ENCODE peak calls at places on chromosomes 12 and 14, in seven cellular contexts. V, G, H, U, M, Q and X are unnamed samples. For H3K4me1, the result is how much of the 10 kb centered on the place peaks cover.

GRCh38 chr14:99554757-99555531 is 49.1 kb downstream of the CCDC85C start:
- DNase-seq in V (no peak), G (no peak), H (no peak), U (no peak), M (peak), Q (no peak), X (no peak)

GRCh38 chr12:46677749-46678148 is 148.0 kb downstream of the SLC38A4 start:
- DNase-seq in V (peak), G (no peak), H (peak), U (no peak), M (no peak), Q (no peak), X (no peak)

GRCh38 chr12:56991319-56991906 is 14.9 kb downstream of the ZBTB39 start:
- DNase-seq in V (no peak), G (peak), H (no peak), U (no peak), M (peak), Q (no peak), X (peak)

GRCh38 chr12:113860950-113861349 is 105.2 kb downstream of the RBM19 start:
- DNase-seq in V (peak), G (no peak), H (no peak), U (no peak), M (no peak), Q (no peak), X (no peak)

GRCh38 chr12:40727774-40728483 is 35.7 kb downstream of the CNTN1 start:
- DNase-seq in V (peak), G (no peak), H (no peak), U (no peak), M (no peak), Q (no peak), X (no peak)

GRCh38 chr12:9925746-9926393 is 6.3 kb downstream of the CLEC2A start:
- DNase-seq in V (peak), G (no peak), H (peak), U (no peak), M (no peak), Q (no peak), X (no peak)

GRCh38 chr12:65911321-65911720 is 87.0 kb downstream of the HMGA2 start:
- DNase-seq in V (no peak), G (no peak), H (no peak), U (no peak), M (peak), Q (no peak), X (no peak)

GRCh38 chr12:10404798-10405197 is 4.8 kb downstream of the KLRC4 start:
- DNase-seq in V (no peak), G (no peak), H (no peak), U (no peak), M (no peak), Q (no peak), X (no peak)

GRCh38 chr14:90235179-90235976 is 21.0 kb upstream of the PSMC1 start:
- DNase-seq in V (peak), G (peak), H (peak), U (peak), M (peak), Q (no peak), X (peak)

GRCh38 chr14:63045234-63045611 is at the start of gene KCNH5:
- DNase-seq in V (peak), G (no peak), H (no peak), U (no peak), M (peak), Q (no peak), X (peak)

GRCh38 chr12:12350868-12351463 is 924 bp upstream of the MANSC1 start:
- DNase-seq in V (no peak), G (no peak), H (no peak), U (no peak), M (no peak), Q (no peak), X (no peak)

GRCh38 chr14:34699873-34700621 is 14.3 kb downstream of the CFL2 start:
- DNase-seq in V (no peak), G (no peak), H (no peak), U (no peak), M (no peak), Q (no peak), X (no peak)

GRCh38 chr12:118374909-118375308 is 1.4 kb upstream of the SUDS3 start:
- DNase-seq in V (no peak), G (no peak), H (no peak), U (no peak), M (no peak), Q (no peak), X (no peak)

GRCh38 chr12:116160196-116160595 is 117.3 kb downstream of the MED13L start:
- DNase-seq in V (no peak), G (no peak), H (no peak), U (no peak), M (no peak), Q (no peak), X (no peak)

GRCh38 chr12:1800646-1801284 is 19.6 kb upstream of the LRTM2 start:
- DNase-seq in V (peak), G (no peak), H (no peak), U (no peak), M (no peak), Q (no peak), X (no peak)

GRCh38 chr12:57524814-57525614 is 2.4 kb downstream of the MBD6 start:
- DNase-seq in V (no peak), G (no peak), H (no peak), U (no peak), M (peak), Q (no peak), X (no peak)

GRCh38 chr12:75130811-75131210 is 78.8 kb downstream of the KCNC2 start:
- DNase-seq in V (no peak), G (no peak), H (no peak), U (no peak), M (no peak), Q (no peak), X (no peak)

GRCh38 chr12:116406529-116406928 is 129.0 kb upstream of the MED13L start:
- DNase-seq in V (peak), G (peak), H (no peak), U (peak), M (peak), Q (peak), X (peak)

GRCh38 chr12:110818511-110818910 is 28.3 kb upstream of the CCDC63 start:
- DNase-seq in V (no peak), G (no peak), H (no peak), U (no peak), M (no peak), Q (no peak), X (no peak)

GRCh38 chr12:87728936-87729593 is 300.1 kb downstream of the C12orf50 start:
- DNase-seq in V (no peak), G (no peak), H (no peak), U (no peak), M (no peak), Q (no peak), X (no peak)

DNA sequence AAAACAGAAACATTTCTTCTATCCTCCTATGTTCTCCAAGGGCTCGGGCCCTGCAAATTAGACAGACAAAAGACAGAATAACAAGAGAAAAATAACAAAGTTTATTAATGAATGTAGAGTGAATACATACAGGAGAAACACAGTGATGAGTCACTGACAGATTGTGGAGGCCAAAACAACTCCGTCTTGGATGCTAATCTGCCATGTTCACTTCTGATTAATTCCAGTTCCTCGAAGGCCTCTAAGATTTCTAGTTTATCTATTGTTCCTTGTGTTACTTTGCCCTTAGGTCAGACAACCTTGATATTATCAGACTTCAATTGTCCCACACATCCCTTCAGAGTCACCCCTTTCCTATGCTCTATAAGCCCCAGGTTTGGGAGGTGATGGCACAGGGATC is 26.8 kb upstream of the NEDD1 start:
- DNase-seq in V (no peak), G (no peak), H (no peak), U (no peak), M (no peak), Q (no peak), X (no peak)
- H3K4me3 ChIP-seq in V (no peak), G (no peak), H (no peak), U (no peak), M (no peak), Q (no peak), X (no peak)

DNA sequence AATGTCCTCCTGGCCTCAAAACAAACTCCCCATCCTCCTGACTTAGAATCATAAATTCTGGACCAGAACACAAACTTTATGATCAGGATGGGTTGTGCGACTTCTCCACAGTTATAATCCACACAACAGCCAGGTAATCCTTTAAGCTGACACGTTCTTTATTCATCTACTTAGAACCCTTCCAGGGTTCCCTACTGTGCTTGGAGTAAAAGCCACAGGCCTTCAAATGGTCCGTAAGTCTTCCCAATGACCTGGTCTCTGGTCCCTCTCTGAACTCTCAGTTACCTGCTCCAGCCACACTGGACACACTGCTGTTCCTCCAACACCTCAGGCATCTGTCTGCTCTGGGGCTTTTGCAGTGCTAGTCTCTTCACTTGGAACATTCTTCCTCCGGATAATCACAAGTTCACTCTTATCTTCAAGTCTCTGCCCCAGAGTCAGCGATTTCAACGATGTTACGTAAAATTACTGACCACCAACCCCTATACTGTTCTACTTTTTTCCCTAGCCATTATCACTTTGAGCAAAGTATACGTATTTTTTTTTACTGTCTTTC is 1.7 kb upstream of the RNASE7 start:
- DNase-seq in V (no peak), G (no peak), H (no peak), U (no peak), M (no peak), Q (no peak), X (no peak)
- H3K4me1 ChIP-seq in V (under half), G (under half), H (under half), U (under half), M (under half), Q (under half), X (under half)

GRCh38 chr12:39044754-39045153 is 139.4 kb upstream of the CPNE8 start:
- DNase-seq in V (no peak), G (no peak), H (no peak), U (no peak), M (no peak), Q (no peak), X (no peak)

GRCh38 chr12:39048395-39048794 is 143.0 kb upstream of the CPNE8 start:
- DNase-seq in V (no peak), G (no peak), H (no peak), U (no peak), M (no peak), Q (no peak), X (no peak)

GRCh38 chr12:39047539-39048078 is 142.2 kb upstream of the CPNE8 start:
- DNase-seq in V (no peak), G (no peak), H (no peak), U (no peak), M (no peak), Q (no peak), X (no peak)

DNA sequence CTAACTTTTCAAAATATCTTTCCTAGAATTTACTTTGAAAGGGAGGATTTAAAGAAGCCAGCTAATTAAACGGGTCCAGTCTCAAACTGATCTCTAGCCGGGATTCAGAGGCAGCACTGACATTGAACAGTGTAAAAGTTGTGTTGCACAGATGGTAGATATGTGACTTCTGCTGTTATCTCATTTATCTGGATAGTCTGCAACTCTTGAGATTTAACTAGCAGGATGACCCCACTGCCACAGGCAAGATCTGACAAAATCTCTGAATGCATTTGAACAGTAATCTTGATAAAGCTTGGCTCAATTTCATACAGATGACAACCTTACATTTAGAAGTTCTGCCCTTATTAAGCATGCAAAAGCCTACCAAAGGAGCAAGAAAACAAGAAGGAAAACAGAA is 138.0 kb upstream of the CPNE8 start:
- DNase-seq in V (peak), G (no peak), H (no peak), U (no peak), M (no peak), Q (no peak), X (no peak)
- H3K4me3 ChIP-seq in V (no peak), G (no peak), H (no peak), U (no peak), M (no peak), Q (no peak), X (no peak)

GRCh38 chr12:101855364-101855884 is 22.0 kb upstream of the DRAM1 start:
- DNase-seq in V (no peak), G (no peak), H (no peak), U (no peak), M (no peak), Q (no peak), X (no peak)
- H3K4me1 ChIP-seq in V (under half), G (under half), H (under half), U (under half), M (under half), Q (under half), X (under half)